ENCODE peak calls at places on chromosomes 13 and 19, in eight cellular contexts. Y is ELR, B is AG08395, O is SIG-M5, J is cortex of kidney, Z is NCI-H774, A is iPS-NIHi11, U is kidney glomerular epithelial cell. D is an unnamed sample.

GRCh38 chr19:16659464-16659831 is 496 bp downstream of the SMIM7 start:
- DNase-seq in U (no peak), A (no peak), Z (no peak), O (no peak), B (no peak), J (no peak), Y (no peak), D (no peak)

GRCh38 chr19:29666634-29667389 is 1.6 kb downstream of the PLEKHF1 start:
- DNase-seq in Z (no peak), U (peak), J (no peak), A (peak), Y (peak), B (peak), O (no peak), D (no peak)

GRCh38 chr19:47414469-47414868 is 4.9 kb downstream of the MEIS3 start:
- DNase-seq in B (no peak), Y (peak), U (no peak), O (no peak), Z (no peak), J (no peak), A (peak), D (peak)

GRCh38 chr19:29442910-29443309 is 82.9 kb upstream of the VSTM2B start:
- DNase-seq in J (no peak), A (no peak), U (no peak), O (no peak), Z (no peak), Y (no peak), B (no peak), D (no peak)

GRCh38 chr13:27465611-27466010 is 15.2 kb upstream of the MTIF3 start:
- DNase-seq in B (no peak), Y (no peak), U (no peak), O (no peak), A (no peak), Z (no peak), J (no peak), D (no peak)

GRCh38 chr19:246551-246950 is 44.7 kb downstream of the PLPP2 start:
- DNase-seq in A (peak), B (no peak), J (no peak), Y (no peak), U (no peak), Z (no peak), O (no peak), D (no peak)

GRCh38 chr19:38653028-38653571 is 5.7 kb downstream of the ACTN4 start:
- DNase-seq in Z (no peak), B (no peak), A (no peak), U (no peak), J (no peak), Y (no peak), O (no peak), D (peak)

GRCh38 chr13:100491164-100491847 is 97.3 kb downstream of the GGACT start:
- DNase-seq in B (peak), J (no peak), Z (peak), U (no peak), Y (no peak), O (no peak), A (no peak), D (no peak)

GRCh38 chr19:945401-946252 is 19.8 kb downstream of the ARID3A start:
- DNase-seq in J (no peak), U (no peak), Y (no peak), A (no peak), B (no peak), Z (no peak), O (no peak), D (no peak)

GRCh38 chr19:46299004-46299509 is 2.2 kb downstream of the HIF3A start:
- DNase-seq in B (peak), A (peak), Y (peak), O (no peak), Z (peak), U (peak), J (no peak), D (peak)

GRCh38 chr13:22061806-22062391 is 391.0 kb downstream of the FGF9 start:
- DNase-seq in Y (no peak), J (no peak), A (no peak), B (no peak), O (no peak), U (no peak), Z (no peak), D (no peak)

GRCh38 chr13:48636550-48636949 is 17.2 kb upstream of the CYSLTR2 start:
- DNase-seq in Y (no peak), A (no peak), Z (no peak), B (no peak), O (no peak), U (peak), J (no peak), D (no peak)

GRCh38 chr13:39765801-39766463 is 110.5 kb downstream of the COG6 start:
- DNase-seq in U (no peak), Y (peak), Z (peak), O (no peak), A (peak), B (peak), J (no peak), D (peak)

GRCh38 chr19:41223431-41224234 is 4.6 kb downstream of the AXL start:
- DNase-seq in A (peak), J (no peak), Z (no peak), Y (peak), O (no peak), U (peak), B (peak), D (peak)

GRCh38 chr19:58361900-58362271 is 665 bp downstream of the ZNF497 start:
- DNase-seq in O (no peak), J (no peak), B (peak), Y (peak), U (no peak), Z (peak), A (peak), D (peak)